ENCODE peak calls at places on chromosomes 13 and 19, in six cellular contexts. J, O, S, X, N and M are unnamed samples.

GRCh38 chr19:12840091-12841079 is 2.1 kb downstream of the MAST1 start:
- DNase-seq in J (peak), O (peak), S (peak), X (no peak), N (peak), M (peak)

GRCh38 chr19:1849999-1850398 is 1.7 kb upstream of the REXO1 start:
- DNase-seq in J (no peak), O (no peak), S (no peak), X (no peak), N (no peak), M (no peak)

GRCh38 chr19:51663650-51664049 is 17.0 kb upstream of the SIGLEC14 start:
- DNase-seq in J (no peak), O (no peak), S (no peak), X (no peak), N (no peak), M (no peak)

GRCh38 chr13:92727118-92727517 is 499.5 kb upstream of the GPC6 start:
- DNase-seq in J (no peak), O (no peak), S (no peak), X (no peak), N (no peak), M (no peak)

GRCh38 chr19:54332149-54332548 is 6.8 kb downstream of the LILRA4 start:
- DNase-seq in J (no peak), O (no peak), S (no peak), X (no peak), N (no peak), M (no peak)

GRCh38 chr13:91567485-91568207 is 169.2 kb downstream of the GPC5 start:
- DNase-seq in J (no peak), O (no peak), S (no peak), X (no peak), N (no peak), M (no peak)

GRCh38 chr19:13195678-13196077 is 45.5 kb downstream of the IER2 start:
- DNase-seq in J (no peak), O (no peak), S (peak), X (peak), N (peak), M (peak)

GRCh38 chr13:24747248-24748151 is 16.5 kb upstream of the RNF17 start:
- DNase-seq in J (no peak), O (no peak), S (peak), X (no peak), N (no peak), M (no peak)

GRCh38 chr13:95440441-95441088 is 112.0 kb upstream of the CLDN10 start:
- DNase-seq in J (no peak), O (no peak), S (no peak), X (no peak), N (no peak), M (no peak)

GRCh38 chr19:38216785-38217746 is 7.0 kb downstream of the DPF1 start:
- DNase-seq in J (no peak), O (no peak), S (no peak), X (no peak), N (no peak), M (no peak)

GRCh38 chr19:2231621-2232221 is 4.4 kb downstream of the PLEKHJ1 start:
- DNase-seq in J (peak), O (no peak), S (peak), X (no peak), N (no peak), M (no peak)

GRCh38 chr13:113151745-113152707 is 6.4 kb upstream of the PROZ start:
- DNase-seq in J (peak), O (no peak), S (no peak), X (no peak), N (no peak), M (no peak)

GRCh38 chr19:30219682-30220081 is 152.5 kb upstream of the ZNF536 start:
- DNase-seq in J (no peak), O (no peak), S (no peak), X (no peak), N (no peak), M (no peak)

GRCh38 chr13:42022796-42023493 is 25.5 kb upstream of the DGKH start:
- DNase-seq in J (no peak), O (no peak), S (no peak), X (no peak), N (no peak), M (no peak)

GRCh38 chr19:29671393-29672076 is 6.3 kb downstream of the PLEKHF1 start:
- DNase-seq in J (no peak), O (peak), S (peak), X (peak), N (peak), M (peak)

GRCh38 chr19:36212895-36213294 is 1.6 kb downstream of the ZNF565 start:
- DNase-seq in J (no peak), O (no peak), S (no peak), X (no peak), N (no peak), M (no peak)

GRCh38 chr19:39937094-39937493 is 2.7 kb upstream of the FCGBP start:
- DNase-seq in J (no peak), O (no peak), S (no peak), X (no peak), N (no peak), M (no peak)

GRCh38 chr19:39502640-39503417 is 4.1 kb downstream of the DLL3 start:
- DNase-seq in J (peak), O (peak), S (peak), X (peak), N (peak), M (peak)

GRCh38 chr13:103941506-103942148 is 875.4 kb upstream of the SLC10A2 start:
- DNase-seq in J (no peak), O (no peak), S (no peak), X (no peak), N (no peak), M (no peak)

GRCh38 chr19:43639507-43640423 is at the start of gene CADM4:
- DNase-seq in J (peak), O (no peak), S (no peak), X (peak), N (peak), M (peak)